ENCODE peak calls at places on chromosomes 1 and 21, in five cellular contexts. B is left ventricle myocardium inferior, T is WERI-Rb-1, H is cardiac muscle cell, D is IMR-90. Y is an unnamed sample.

GRCh38 chr1:194476872-194477271 is 1290.5 kb upstream of the B3GALT2 start:
- DNase-seq in B (no peak), T (no peak), H (no peak), D (peak; percentile 21), Y (no peak)

GRCh38 chr1:83033682-83034081 is 965.2 kb downstream of the TTLL7 start:
- DNase-seq in B (no peak), T (no peak), H (no peak), D (no peak), Y (no peak)

GRCh38 chr1:202811296-202812175 is 782 bp downstream of the PCAT6 start:
- DNase-seq in B (peak; percentile 27), T (peak; percentile 42), H (peak; percentile 16), D (peak; percentile 13), Y (peak; percentile 84)

GRCh38 chr1:169508432-169509338 is 22.9 kb upstream of the SLC19A2 start:
- DNase-seq in B (no peak), T (no peak), H (no peak), D (no peak), Y (no peak)

GRCh38 chr1:26288311-26288941 is 8.5 kb downstream of the SH3BGRL3 start:
- DNase-seq in B (no peak), T (no peak), H (no peak), D (peak; percentile 30), Y (no peak)

GRCh38 chr1:201128962-201129361 is 2.0 kb upstream of the ASCL5 start:
- DNase-seq in B (no peak), T (no peak), H (no peak), D (no peak), Y (no peak)

GRCh38 chr1:243944429-243945160 is 94.6 kb upstream of the AKT3 start:
- DNase-seq in B (no peak), T (no peak), H (peak; percentile 59), D (peak; percentile 62), Y (no peak)

GRCh38 chr1:58619286-58620054 is 42.4 kb upstream of the TACSTD2 start:
- DNase-seq in B (no peak), T (no peak), H (peak; percentile 28), D (no peak), Y (no peak)

GRCh38 chr1:24193046-24193445 is 6.0 kb upstream of the IFNLR1 start:
- DNase-seq in B (no peak), T (no peak), H (peak; percentile 30), D (peak; percentile 41), Y (no peak)

GRCh38 chr1:207754942-207755689 is 3.3 kb downstream of the CD46 start:
- DNase-seq in B (no peak), T (no peak), H (peak; percentile 18), D (no peak), Y (no peak)

GRCh38 chr1:37509181-37509580 is 5.4 kb downstream of the MEAF6 start:
- DNase-seq in B (no peak), T (no peak), H (peak; percentile 36), D (peak; percentile 51), Y (no peak)
- TF ChIP-seq CTCF in B (no peak), T (peak; percentile 18), H (no peak), D (peak; percentile 21), Y (no peak)

GRCh38 chr1:1349256-1350012 is at the start of gene DVL1:
- DNase-seq in B (peak; percentile 64), T (peak; percentile 84), H (peak; percentile 71), D (peak; percentile 58), Y (peak; percentile 67)
- H3K27ac ChIP-seq in B (peak within 1 kb of the TSS; percentile 96), T (peak within 1 kb of the TSS; percentile 99), H (peak within 1 kb of the TSS; percentile 98), D (peak within 1 kb of the TSS; percentile 79), Y (peak within 1 kb of the TSS; percentile 73)

DNA sequence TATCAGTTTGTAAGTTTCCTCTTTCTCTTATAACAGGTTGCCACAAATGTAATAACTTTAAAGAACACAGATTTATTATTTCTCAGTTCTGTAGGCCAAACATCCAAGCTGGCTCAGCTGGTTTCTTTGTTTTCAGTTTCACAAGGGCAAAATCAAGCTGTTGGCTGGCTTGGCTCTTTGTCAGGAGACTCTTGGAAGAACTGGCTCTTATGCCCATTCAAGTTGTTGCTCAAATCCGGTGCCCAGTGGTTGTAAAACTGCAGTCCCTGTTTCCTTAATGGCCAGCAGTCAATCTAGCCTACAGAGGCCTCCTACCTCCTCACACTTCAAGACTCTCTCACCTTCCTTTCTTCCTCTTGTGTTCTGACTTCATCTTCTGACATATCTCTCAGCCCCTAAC is 1171.0 kb downstream of the MRPL39 start:
- DNase-seq in B (no peak), T (no peak), H (no peak), D (no peak), Y (no peak)
- H3K9me3 ChIP-seq in B (peaks cover 21% of the 10 kb centered on the region), T (no peaks in the 10 kb centered on the region), H (no peaks in the 10 kb centered on the region), D (no peaks in the 10 kb centered on the region), Y (peaks cover 6% of the 10 kb centered on the region)

GRCh38 chr1:226310123-226310540 is 1.2 kb upstream of the LIN9 start:
- DNase-seq in B (no peak), T (no peak), H (no peak), D (no peak), Y (no peak)

GRCh38 chr1:226308166-226308722 is 720 bp downstream of the LIN9 start:
- DNase-seq in B (peak; percentile 40), T (peak; percentile 27), H (no peak), D (no peak), Y (no peak)

GRCh38 chr1:226308723-226309397 is at the start of gene LIN9:
- DNase-seq in B (peak; percentile 92), T (peak; percentile 84), H (peak; percentile 91), D (peak; percentile 87), Y (peak; percentile 92)

GRCh38 chr1:226310637-226311195 is 1.8 kb upstream of the LIN9 start:
- DNase-seq in B (no peak), T (peak; percentile 28), H (no peak), D (no peak), Y (no peak)

DNA sequence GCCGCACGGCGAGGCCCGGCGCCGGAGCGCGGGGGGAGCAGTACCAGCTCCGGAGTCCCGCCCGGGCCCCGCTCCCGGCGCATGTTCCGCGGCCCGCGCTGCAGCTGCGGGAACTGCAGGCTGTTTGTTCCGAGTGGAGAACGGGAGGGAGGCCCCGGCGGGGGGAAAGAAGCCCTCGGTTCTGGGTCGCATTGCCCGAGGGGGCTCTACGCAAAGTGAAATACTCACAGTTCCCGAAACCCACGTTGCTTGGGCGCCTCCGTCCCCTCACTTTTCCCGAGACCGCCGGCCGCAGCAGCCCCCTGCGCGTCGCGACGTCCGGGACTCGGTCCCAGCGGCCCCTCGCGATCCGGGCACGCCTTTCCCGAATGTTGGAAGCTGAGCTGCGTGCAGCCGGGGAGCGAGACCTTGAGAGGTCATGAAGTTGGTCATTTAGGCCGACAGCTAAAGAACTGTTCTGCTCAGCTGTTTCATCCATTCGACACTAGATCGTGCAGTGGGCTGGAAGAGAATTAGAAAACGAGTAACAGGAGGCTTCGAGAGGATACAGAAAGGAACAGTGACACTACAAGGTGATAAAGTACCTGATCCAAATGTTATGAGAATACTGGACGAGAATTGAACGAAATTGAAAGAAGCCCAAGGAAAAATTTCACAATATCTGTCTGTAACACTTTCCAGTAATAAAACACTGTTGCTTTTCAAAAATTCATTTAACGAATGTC is 596 bp upstream of the LIN9 start:
- DNase-seq in B (peak; percentile 20), T (no peak), H (peak; percentile 24), D (no peak), Y (no peak)
- TF ChIP-seq CTCF in B (peak; percentile 55), T (no peak), H (no peak), D (peak; percentile 15), Y (no peak)

DNA sequence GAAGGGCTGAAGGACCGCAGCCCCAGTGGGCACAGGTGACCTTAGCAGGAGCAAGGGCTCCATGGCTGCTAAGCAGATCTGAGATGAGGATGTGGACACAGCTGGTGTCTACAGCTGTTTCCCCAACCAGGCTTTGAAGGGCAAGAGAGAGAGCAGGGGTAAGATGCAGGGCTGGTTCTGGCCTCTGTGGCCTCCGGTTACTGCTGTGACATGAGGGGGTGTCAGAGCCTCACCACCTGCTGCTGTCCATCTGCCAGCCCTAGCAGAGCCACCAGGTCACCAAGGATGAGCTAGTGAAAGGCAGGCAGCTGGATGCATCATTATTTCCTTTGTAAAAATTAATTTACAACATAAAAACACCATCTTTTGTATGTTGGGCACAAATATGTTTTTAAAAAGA is 33.4 kb downstream of the OBSCN start:
- DNase-seq in B (no peak), T (no peak), H (no peak), D (no peak), Y (no peak)
- H3K27ac ChIP-seq in B (no peak overlapping the region), T (no peak overlapping the region), H (no peak overlapping the region), D (no peak overlapping the region), Y (no peak overlapping the region)

DNA sequence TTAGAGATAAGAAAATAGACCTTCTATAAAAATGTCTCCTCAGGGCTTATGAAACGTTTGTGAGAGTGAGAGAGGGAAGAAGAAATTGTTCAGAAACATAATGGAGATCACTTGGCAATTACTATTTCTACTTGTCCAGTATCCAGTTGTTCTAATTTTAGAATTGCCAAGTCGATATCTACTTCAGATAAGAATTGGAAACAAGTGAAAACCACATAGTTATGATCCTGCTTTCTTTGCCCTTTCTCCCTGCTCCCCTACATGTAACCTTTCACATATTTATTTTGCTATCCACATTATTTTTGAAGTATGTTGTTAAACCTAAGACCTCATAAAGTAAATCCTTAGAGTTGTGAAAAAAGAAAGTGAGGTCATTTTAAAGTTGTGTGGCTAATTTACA is 1154.7 kb upstream of the ADGRL2 start:
- DNase-seq in B (no peak), T (no peak), H (no peak), D (no peak), Y (no peak)
- H3K9me3 ChIP-seq in B (no peaks in the 10 kb centered on the region), T (no peaks in the 10 kb centered on the region), H (no peaks in the 10 kb centered on the region), D (no peaks in the 10 kb centered on the region), Y (no peaks in the 10 kb centered on the region)